ENCODE peak calls at places on chromosomes 11 and 22, in four cellular contexts. M, R, K and P are unnamed samples.
A peak's percentile ranks its signal among the peaks of the same experiment; 100 is the strongest.

GRCh38 chr22:29071261-29072045 is 1.4 kb upstream of the KREMEN1 start:
- DNase-seq in M (no peak), R (peak; percentile 77), K (peak; percentile 79), P (peak; percentile 76)

GRCh38 chr22:23175817-23176644 is 4.3 kb upstream of the BCR start:
- DNase-seq in M (no peak), R (no peak), K (peak; percentile 87), P (no peak)

GRCh38 chr11:61880454-61880853 is 10.9 kb downstream of the FADS3 start:
- DNase-seq in M (no peak), R (no peak), K (no peak), P (no peak)

GRCh38 chr11:120013325-120014250 is 124.3 kb downstream of the TRIM29 start:
- DNase-seq in M (peak; percentile 25), R (peak; percentile 87), K (no peak), P (peak; percentile 82)

GRCh38 chr11:71139516-71140205 is 112.7 kb downstream of the SHANK2 start:
- DNase-seq in M (peak; percentile 21), R (no peak), K (no peak), P (no peak)

GRCh38 chr11:124762077-124762623 is at the start of gene ESAM:
- DNase-seq in M (no peak), R (peak; percentile 51), K (peak; percentile 81), P (peak; percentile 93)

GRCh38 chr11:46489668-46490560 is 98.3 kb upstream of the CHRM4 start:
- DNase-seq in M (peak; percentile 61), R (peak; percentile 43), K (peak; percentile 48), P (peak; percentile 54)

GRCh38 chr11:134372536-134372935 is 39.5 kb downstream of the B3GAT1 start:
- DNase-seq in M (no peak), R (no peak), K (no peak), P (no peak)

GRCh38 chr22:27718186-27719032 is 83.1 kb downstream of the MN1 start:
- DNase-seq in M (peak; percentile 97), R (no peak), K (no peak), P (no peak)

GRCh38 chr11:12556155-12556554 is 118.1 kb upstream of the TEAD1 start:
- DNase-seq in M (peak; percentile 85), R (no peak), K (no peak), P (no peak)

GRCh38 chr11:104320956-104321355 is 157.0 kb upstream of the PDGFD start:
- DNase-seq in M (no peak), R (no peak), K (no peak), P (no peak)

GRCh38 chr11:108618529-108618928 is 25.0 kb upstream of the EXPH5 start:
- DNase-seq in M (no peak), R (no peak), K (no peak), P (no peak)

DNA sequence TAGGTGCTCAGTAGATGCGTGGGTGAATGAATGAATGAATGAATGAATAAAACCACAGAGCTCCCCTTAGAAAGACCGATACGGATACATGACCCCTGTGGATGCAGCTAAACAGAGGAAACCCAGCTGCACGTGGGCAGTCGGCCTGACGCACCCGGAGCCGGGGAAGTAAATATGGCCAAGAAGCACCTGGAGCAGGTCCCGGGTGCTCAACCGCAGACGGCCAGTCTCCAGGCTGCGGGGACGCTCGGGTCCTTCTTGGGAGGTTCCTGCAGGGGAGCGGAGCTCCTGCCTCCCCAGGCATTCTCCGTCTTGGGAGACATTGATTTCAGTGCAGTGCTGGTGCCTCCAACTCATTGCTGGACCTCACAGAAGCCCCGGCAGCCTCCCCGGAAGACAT is 11.7 kb upstream of the TPCN2 start:
- DNase-seq in M (no peak), R (no peak), K (no peak), P (no peak)
- TF ChIP-seq CTCF in M (no peak), R (no peak), K (no peak), P (no peak)

GRCh38 chr11:8682219-8683114 is at the start of the genes RPL27A and TRIM66:
- DNase-seq in M (peak; percentile 95), R (peak; percentile 99), K (peak; percentile 98), P (peak; percentile 95)
- TF ChIP-seq CTCF in M (no peak), R (no peak), K (no peak), P (no peak)

GRCh38 chr11:130223291-130223971 is 63.8 kb downstream of the ST14 start:
- DNase-seq in M (no peak), R (no peak), K (no peak), P (no peak)
- TF ChIP-seq CTCF in M (no peak), R (no peak), K (no peak), P (no peak)

GRCh38 chr11:72814139-72814830 is at the start of gene ATG16L2:
- DNase-seq in M (peak; percentile 70), R (peak; percentile 84), K (peak; percentile 89), P (peak; percentile 96)
- TF ChIP-seq CTCF in M (no peak), R (no peak), K (no peak), P (peak; percentile 38)

DNA sequence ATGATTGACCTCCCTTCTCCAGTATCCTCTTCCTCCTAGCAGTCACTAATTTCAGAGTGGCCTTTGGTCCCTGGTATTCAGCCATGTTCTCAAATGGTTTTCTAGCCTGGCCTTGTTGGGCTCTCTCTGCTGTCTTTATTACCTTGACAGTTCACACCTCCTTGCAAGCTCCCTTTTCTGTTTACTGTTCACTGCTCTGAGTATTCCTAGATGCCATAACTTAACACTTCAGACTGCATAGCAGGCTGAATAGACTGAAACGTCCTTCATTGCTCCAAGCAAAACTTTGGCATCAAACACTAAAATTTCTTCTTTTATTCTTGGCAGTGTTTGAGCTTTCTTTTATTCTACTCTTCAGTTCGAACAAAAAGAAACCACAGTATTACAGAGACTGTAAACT is 49.7 kb upstream of the SLC25A18 start:
- DNase-seq in M (no peak), R (no peak), K (no peak), P (no peak)
- TF ChIP-seq CTCF in M (no peak), R (no peak), K (no peak), P (no peak)

DNA sequence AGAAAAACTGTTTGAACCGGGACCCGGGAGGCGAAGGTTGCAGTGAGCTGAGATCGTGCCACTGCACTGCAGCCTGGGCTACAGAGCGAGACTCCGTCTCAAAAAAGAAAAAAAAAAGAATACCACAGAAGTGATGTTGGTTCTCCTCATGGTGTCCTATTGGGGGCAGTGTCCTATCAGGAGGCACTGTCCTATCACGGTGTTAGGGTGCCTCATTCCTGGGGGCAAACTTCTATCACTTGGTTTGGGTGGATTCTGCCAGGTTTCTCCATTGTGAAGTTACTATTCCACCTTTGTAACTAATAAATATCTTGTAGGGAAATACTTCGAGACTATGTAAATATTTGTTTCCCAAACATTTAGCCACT is 19.6 kb downstream of the PRR14L start:
- DNase-seq in M (no peak), R (no peak), K (no peak), P (no peak)
- TF ChIP-seq CTCF in M (peak; percentile 18), R (no peak), K (no peak), P (peak; percentile 12)

DNA sequence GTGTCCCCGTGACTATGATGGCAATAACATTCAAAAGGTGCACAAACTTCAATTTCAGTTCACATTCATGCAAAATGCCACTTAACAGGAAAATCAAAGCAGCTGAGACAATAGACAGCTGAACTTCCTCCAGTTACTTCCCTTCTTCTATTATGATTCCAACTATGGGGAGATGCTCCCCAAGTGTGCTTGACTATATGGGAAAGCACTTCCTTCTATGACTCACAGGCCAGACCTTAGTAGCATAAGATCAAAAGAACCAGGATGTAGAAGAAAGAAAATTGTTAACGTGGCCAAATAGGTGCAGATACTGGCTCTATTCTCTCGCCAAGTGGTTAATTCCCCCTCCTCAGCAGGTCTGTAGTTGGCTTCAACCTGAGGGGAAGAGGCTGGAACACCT is 7.8 kb upstream of the FAT3 start:
- DNase-seq in M (no peak), R (no peak), K (no peak), P (no peak)
- TF ChIP-seq CTCF in M (no peak), R (no peak), K (no peak), P (no peak)

GRCh38 chr11:33344611-33345010 is 87.4 kb downstream of the HIPK3 start:
- DNase-seq in M (peak; percentile 24), R (no peak), K (peak; percentile 67), P (no peak)
- TF ChIP-seq CTCF in M (peak; percentile 5), R (no peak), K (no peak), P (no peak)

DNA sequence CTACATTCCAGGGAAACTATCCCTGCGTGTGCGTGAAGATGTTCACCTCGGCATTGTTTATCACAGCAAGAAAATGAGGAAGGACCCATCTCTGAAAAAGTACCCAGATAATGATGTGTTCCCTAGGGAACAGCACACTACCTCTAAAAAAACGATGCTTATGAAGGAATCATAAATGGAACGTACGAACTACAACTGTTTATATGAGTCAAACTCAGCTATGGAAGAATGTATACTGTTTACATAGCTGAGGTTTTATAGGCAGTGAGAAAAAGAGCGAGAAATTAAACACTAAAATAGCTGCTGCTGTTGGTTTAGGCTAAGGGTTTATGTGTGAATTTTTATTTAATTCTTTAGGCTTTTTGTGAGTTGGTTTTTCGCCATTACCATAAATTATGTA is 48.9 kb downstream of the APOL1 start:
- DNase-seq in M (peak; percentile 45), R (no peak), K (no peak), P (no peak)
- TF ChIP-seq CTCF in M (no peak), R (no peak), K (no peak), P (no peak)

GRCh38 chr11:2214527-2215229 is 43.1 kb upstream of the TH start:
- DNase-seq in M (no peak), R (no peak), K (no peak), P (no peak)

GRCh38 chr11:2217211-2218081 is 45.8 kb upstream of the TH start:
- DNase-seq in M (no peak), R (no peak), K (no peak), P (peak; percentile 19)

GRCh38 chr11:2215230-2215560 is 43.6 kb upstream of the TH start:
- DNase-seq in M (no peak), R (no peak), K (no peak), P (peak; percentile 31)

GRCh38 chr11:2216400-2217064 is 44.9 kb upstream of the TH start:
- DNase-seq in M (no peak), R (no peak), K (no peak), P (peak; percentile 18)

DNA sequence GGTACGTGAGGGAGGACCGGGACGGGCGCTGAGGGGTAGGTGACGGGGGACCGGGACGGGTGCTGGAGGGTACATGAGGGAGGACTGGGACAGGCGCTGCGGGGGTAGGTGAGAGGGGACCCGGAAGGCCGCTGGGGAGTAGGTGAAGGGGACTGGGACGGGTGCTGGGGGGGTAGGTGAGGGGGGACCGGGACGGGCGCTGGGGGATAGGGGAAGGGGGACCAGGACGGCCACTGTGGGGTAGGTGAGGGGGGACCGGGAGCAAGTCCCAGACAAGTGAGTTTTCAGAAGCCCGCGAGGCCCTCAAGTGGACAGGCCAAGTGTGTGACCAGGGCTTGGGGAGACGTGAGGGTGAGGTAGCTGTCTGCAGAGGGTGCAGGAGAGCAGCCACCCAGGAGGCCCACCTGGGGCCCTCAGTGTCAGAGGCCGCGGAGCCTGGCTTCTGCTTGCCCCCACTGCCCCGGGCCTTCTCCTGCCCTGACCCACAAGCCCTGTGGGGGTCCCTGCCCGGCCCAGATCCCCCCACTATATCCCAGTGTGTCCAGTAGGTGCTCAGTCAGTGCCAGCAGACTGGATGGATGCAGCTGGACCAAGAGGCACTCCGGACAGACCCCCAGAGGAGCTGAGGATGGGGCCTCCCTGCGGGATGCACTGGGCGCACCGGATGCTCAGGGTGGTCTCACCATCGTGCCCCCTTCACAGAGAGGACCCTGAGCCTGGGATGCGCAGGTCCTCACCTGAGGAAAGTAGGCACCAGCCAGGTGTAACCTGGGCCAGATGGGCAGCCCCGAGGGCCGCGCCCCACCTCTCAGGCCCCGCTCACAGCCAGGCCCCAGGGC is 44.2 kb upstream of the TH start:
- DNase-seq in M (no peak), R (no peak), K (no peak), P (peak; percentile 33)
- TF ChIP-seq CTCF in M (no peak), R (no peak), K (no peak), P (no peak)